ENCODE peak calls at places on chromosomes 11 and 22, in eight cellular contexts. One of them, this sample, is unnamed.

GRCh38 chr11:14503023-14503422 is 3.4 kb upstream of the COPB1 start:
- DNase-seq in activated T-helper 1 cell treated with Interleukin-2 at 50 U/mL for 16 hours: no peak
- DNase-seq in activated CD4-positive, alpha-beta T cell treated with anti-CD3 and anti-CD28 coated beads for 36 hours: no peak
- DNase-seq in kidney: no peak
- DNase-seq in stimulated activated CD8-positive, alpha-beta memory T cell treated with anti-CD3 and anti-CD28 coated beads, Interleukin-15, amount 100 ng/mL, for 1 hour: no peak
- DNase-seq in IMR-90: peak; percentile 18
- DNase-seq in cardiac septum: no peak
- DNase-seq in stimulated activated CD4-positive, alpha-beta T cell treated with anti-CD3 and anti-CD28 coated beads, Interleukin-1b, Interleukin-23, amount 100 ng/mL, for 1 hour: no peak
- DNase-seq in this sample: no peak

GRCh38 chr22:19951351-19951750 is 9.7 kb upstream of the TXNRD2 start:
- DNase-seq in stimulated activated CD8-positive, alpha-beta memory T cell treated with anti-CD3 and anti-CD28 coated beads, Interleukin-15, amount 100 ng/mL, for 1 hour: no peak
- DNase-seq in activated T-helper 1 cell treated with Interleukin-2 at 50 U/mL for 16 hours: no peak
- DNase-seq in cardiac septum: no peak
- DNase-seq in IMR-90: no peak
- DNase-seq in activated CD4-positive, alpha-beta T cell treated with anti-CD3 and anti-CD28 coated beads for 36 hours: no peak
- DNase-seq in kidney: no peak
- DNase-seq in stimulated activated CD4-positive, alpha-beta T cell treated with anti-CD3 and anti-CD28 coated beads, Interleukin-1b, Interleukin-23, amount 100 ng/mL, for 1 hour: no peak
- DNase-seq in this sample: no peak

GRCh38 chr11:78714539-78714938 is 139.9 kb upstream of the NARS2 start:
- DNase-seq in cardiac septum: no peak
- DNase-seq in activated T-helper 1 cell treated with Interleukin-2 at 50 U/mL for 16 hours: no peak
- DNase-seq in activated CD4-positive, alpha-beta T cell treated with anti-CD3 and anti-CD28 coated beads for 36 hours: no peak
- DNase-seq in kidney: no peak
- DNase-seq in stimulated activated CD4-positive, alpha-beta T cell treated with anti-CD3 and anti-CD28 coated beads, Interleukin-1b, Interleukin-23, amount 100 ng/mL, for 1 hour: no peak
- DNase-seq in IMR-90: no peak
- DNase-seq in stimulated activated CD8-positive, alpha-beta memory T cell treated with anti-CD3 and anti-CD28 coated beads, Interleukin-15, amount 100 ng/mL, for 1 hour: no peak
- DNase-seq in this sample: no peak

GRCh38 chr11:2379471-2380174 is 2.5 kb downstream of the CD81 start:
- DNase-seq in stimulated activated CD8-positive, alpha-beta memory T cell treated with anti-CD3 and anti-CD28 coated beads, Interleukin-15, amount 100 ng/mL, for 1 hour: no peak
- DNase-seq in cardiac septum: no peak
- DNase-seq in activated CD4-positive, alpha-beta T cell treated with anti-CD3 and anti-CD28 coated beads for 36 hours: no peak
- DNase-seq in kidney: peak; percentile 78
- DNase-seq in IMR-90: no peak
- DNase-seq in stimulated activated CD4-positive, alpha-beta T cell treated with anti-CD3 and anti-CD28 coated beads, Interleukin-1b, Interleukin-23, amount 100 ng/mL, for 1 hour: no peak
- DNase-seq in activated T-helper 1 cell treated with Interleukin-2 at 50 U/mL for 16 hours: no peak
- DNase-seq in this sample: no peak

GRCh38 chr11:33842236-33842915 is 49.5 kb downstream of the LMO2 start:
- DNase-seq in kidney: no peak
- DNase-seq in stimulated activated CD4-positive, alpha-beta T cell treated with anti-CD3 and anti-CD28 coated beads, Interleukin-1b, Interleukin-23, amount 100 ng/mL, for 1 hour: no peak
- DNase-seq in cardiac septum: no peak
- DNase-seq in activated T-helper 1 cell treated with Interleukin-2 at 50 U/mL for 16 hours: no peak
- DNase-seq in IMR-90: no peak
- DNase-seq in activated CD4-positive, alpha-beta T cell treated with anti-CD3 and anti-CD28 coated beads for 36 hours: no peak
- DNase-seq in stimulated activated CD8-positive, alpha-beta memory T cell treated with anti-CD3 and anti-CD28 coated beads, Interleukin-15, amount 100 ng/mL, for 1 hour: no peak
- DNase-seq in this sample: no peak

GRCh38 chr11:15519124-15519791 is 404.5 kb downstream of the INSC start:
- DNase-seq in kidney: no peak
- DNase-seq in cardiac septum: no peak
- DNase-seq in stimulated activated CD8-positive, alpha-beta memory T cell treated with anti-CD3 and anti-CD28 coated beads, Interleukin-15, amount 100 ng/mL, for 1 hour: no peak
- DNase-seq in IMR-90: no peak
- DNase-seq in activated T-helper 1 cell treated with Interleukin-2 at 50 U/mL for 16 hours: no peak
- DNase-seq in activated CD4-positive, alpha-beta T cell treated with anti-CD3 and anti-CD28 coated beads for 36 hours: no peak
- DNase-seq in stimulated activated CD4-positive, alpha-beta T cell treated with anti-CD3 and anti-CD28 coated beads, Interleukin-1b, Interleukin-23, amount 100 ng/mL, for 1 hour: no peak
- DNase-seq in this sample: no peak

GRCh38 chr11:12723410-12724297 is 49.4 kb downstream of the TEAD1 start:
- DNase-seq in stimulated activated CD8-positive, alpha-beta memory T cell treated with anti-CD3 and anti-CD28 coated beads, Interleukin-15, amount 100 ng/mL, for 1 hour: no peak
- DNase-seq in activated CD4-positive, alpha-beta T cell treated with anti-CD3 and anti-CD28 coated beads for 36 hours: no peak
- DNase-seq in activated T-helper 1 cell treated with Interleukin-2 at 50 U/mL for 16 hours: no peak
- DNase-seq in IMR-90: peak; percentile 45
- DNase-seq in stimulated activated CD4-positive, alpha-beta T cell treated with anti-CD3 and anti-CD28 coated beads, Interleukin-1b, Interleukin-23, amount 100 ng/mL, for 1 hour: no peak
- DNase-seq in kidney: no peak
- DNase-seq in cardiac septum: no peak
- DNase-seq in this sample: no peak

GRCh38 chr11:78325274-78325781 is 92.3 kb downstream of the GAB2 start:
- DNase-seq in activated T-helper 1 cell treated with Interleukin-2 at 50 U/mL for 16 hours: no peak
- DNase-seq in activated CD4-positive, alpha-beta T cell treated with anti-CD3 and anti-CD28 coated beads for 36 hours: peak; percentile 21
- DNase-seq in kidney: no peak
- DNase-seq in cardiac septum: no peak
- DNase-seq in stimulated activated CD8-positive, alpha-beta memory T cell treated with anti-CD3 and anti-CD28 coated beads, Interleukin-15, amount 100 ng/mL, for 1 hour: no peak
- DNase-seq in stimulated activated CD4-positive, alpha-beta T cell treated with anti-CD3 and anti-CD28 coated beads, Interleukin-1b, Interleukin-23, amount 100 ng/mL, for 1 hour: no peak
- DNase-seq in IMR-90: no peak
- DNase-seq in this sample: no peak

GRCh38 chr11:134784046-134784445 is 372.0 kb upstream of the B3GAT1 start:
- DNase-seq in IMR-90: no peak
- DNase-seq in activated T-helper 1 cell treated with Interleukin-2 at 50 U/mL for 16 hours: no peak
- DNase-seq in activated CD4-positive, alpha-beta T cell treated with anti-CD3 and anti-CD28 coated beads for 36 hours: no peak
- DNase-seq in stimulated activated CD4-positive, alpha-beta T cell treated with anti-CD3 and anti-CD28 coated beads, Interleukin-1b, Interleukin-23, amount 100 ng/mL, for 1 hour: no peak
- DNase-seq in cardiac septum: no peak
- DNase-seq in stimulated activated CD8-positive, alpha-beta memory T cell treated with anti-CD3 and anti-CD28 coated beads, Interleukin-15, amount 100 ng/mL, for 1 hour: no peak
- DNase-seq in kidney: peak; percentile 14
- DNase-seq in this sample: no peak

GRCh38 chr11:83235825-83236224 is 42.3 kb downstream of the ANKRD42 start:
- DNase-seq in kidney: no peak
- DNase-seq in activated CD4-positive, alpha-beta T cell treated with anti-CD3 and anti-CD28 coated beads for 36 hours: no peak
- DNase-seq in cardiac septum: no peak
- DNase-seq in stimulated activated CD4-positive, alpha-beta T cell treated with anti-CD3 and anti-CD28 coated beads, Interleukin-1b, Interleukin-23, amount 100 ng/mL, for 1 hour: no peak
- DNase-seq in activated T-helper 1 cell treated with Interleukin-2 at 50 U/mL for 16 hours: no peak
- DNase-seq in stimulated activated CD8-positive, alpha-beta memory T cell treated with anti-CD3 and anti-CD28 coated beads, Interleukin-15, amount 100 ng/mL, for 1 hour: no peak
- DNase-seq in IMR-90: peak; percentile 53
- DNase-seq in this sample: no peak

GRCh38 chr11:78020248-78020647 is 2.8 kb downstream of the KCTD14 start:
- DNase-seq in activated T-helper 1 cell treated with Interleukin-2 at 50 U/mL for 16 hours: no peak
- DNase-seq in stimulated activated CD4-positive, alpha-beta T cell treated with anti-CD3 and anti-CD28 coated beads, Interleukin-1b, Interleukin-23, amount 100 ng/mL, for 1 hour: no peak
- DNase-seq in cardiac septum: no peak
- DNase-seq in activated CD4-positive, alpha-beta T cell treated with anti-CD3 and anti-CD28 coated beads for 36 hours: no peak
- DNase-seq in IMR-90: no peak
- DNase-seq in kidney: no peak
- DNase-seq in stimulated activated CD8-positive, alpha-beta memory T cell treated with anti-CD3 and anti-CD28 coated beads, Interleukin-15, amount 100 ng/mL, for 1 hour: no peak
- DNase-seq in this sample: no peak

This sample was measured in NCI-H1930.